ENCODE peak calls at places on chromosomes 1 and 21, in ten cellular contexts. E is CD8-positive, alpha-beta T cell; D is cardiac fibroblast; T is heart left ventricle; O is lower leg skin; W is BJ; F is IMR-90; A is brain microvascular endothelial cell; Y is PC-3; L is fibroblast of pulmonary artery. K is an unnamed sample.

GRCh38 chr1:209080170-209080781 is 503.2 kb upstream of the CAMK1G start:
- DNase-seq in A (no peak), Y (peak; percentile 77), O (no peak), W (peak; percentile 51), D (no peak), F (no peak), L (no peak), T (no peak), E (no peak), K (no peak)

GRCh38 chr21:30251781-30252180 is 31.0 kb downstream of the KRTAP24-1 start:
- DNase-seq in W (no peak), Y (peak; percentile 15), A (no peak), O (no peak), T (no peak), E (no peak), D (peak; percentile 17), F (no peak), L (no peak), K (no peak)

GRCh38 chr1:200090252-200091159 is 63.0 kb downstream of the NR5A2 start:
- DNase-seq in L (no peak), T (no peak), F (peak; percentile 8), D (no peak), O (no peak), E (no peak), W (no peak), Y (peak; percentile 66), A (peak; percentile 4), K (peak; percentile 6)

GRCh38 chr1:101310484-101310883 is 73.7 kb downstream of the S1PR1 start:
- DNase-seq in W (no peak), E (no peak), D (no peak), L (no peak), A (no peak), T (no peak), Y (no peak), O (no peak), F (no peak), K (no peak)

GRCh38 chr1:213821175-213821942 is 166.4 kb upstream of the PROX1 start:
- DNase-seq in T (no peak), F (no peak), W (no peak), Y (no peak), A (no peak), E (no peak), O (no peak), L (no peak), D (no peak), K (no peak)

GRCh38 chr1:172960454-172961208 is 90.1 kb downstream of the TNFSF18 start:
- DNase-seq in L (peak; percentile 45), A (no peak), F (peak; percentile 87), O (no peak), W (no peak), Y (peak; percentile 54), T (no peak), E (no peak), D (peak; percentile 44), K (peak; percentile 60)

GRCh38 chr1:11592752-11593151 is 61.5 kb downstream of the FBXO2 start:
- DNase-seq in D (no peak), E (no peak), O (no peak), T (no peak), Y (no peak), L (no peak), W (no peak), F (no peak), A (no peak), K (no peak)

GRCh38 chr1:209742409-209743144 is 13.3 kb upstream of the TRAF3IP3 start:
- DNase-seq in A (peak; percentile 72), E (no peak), F (peak; percentile 74), L (peak; percentile 82), D (peak; percentile 89), T (no peak), O (no peak), Y (no peak), W (no peak), K (peak; percentile 85)

DNA sequence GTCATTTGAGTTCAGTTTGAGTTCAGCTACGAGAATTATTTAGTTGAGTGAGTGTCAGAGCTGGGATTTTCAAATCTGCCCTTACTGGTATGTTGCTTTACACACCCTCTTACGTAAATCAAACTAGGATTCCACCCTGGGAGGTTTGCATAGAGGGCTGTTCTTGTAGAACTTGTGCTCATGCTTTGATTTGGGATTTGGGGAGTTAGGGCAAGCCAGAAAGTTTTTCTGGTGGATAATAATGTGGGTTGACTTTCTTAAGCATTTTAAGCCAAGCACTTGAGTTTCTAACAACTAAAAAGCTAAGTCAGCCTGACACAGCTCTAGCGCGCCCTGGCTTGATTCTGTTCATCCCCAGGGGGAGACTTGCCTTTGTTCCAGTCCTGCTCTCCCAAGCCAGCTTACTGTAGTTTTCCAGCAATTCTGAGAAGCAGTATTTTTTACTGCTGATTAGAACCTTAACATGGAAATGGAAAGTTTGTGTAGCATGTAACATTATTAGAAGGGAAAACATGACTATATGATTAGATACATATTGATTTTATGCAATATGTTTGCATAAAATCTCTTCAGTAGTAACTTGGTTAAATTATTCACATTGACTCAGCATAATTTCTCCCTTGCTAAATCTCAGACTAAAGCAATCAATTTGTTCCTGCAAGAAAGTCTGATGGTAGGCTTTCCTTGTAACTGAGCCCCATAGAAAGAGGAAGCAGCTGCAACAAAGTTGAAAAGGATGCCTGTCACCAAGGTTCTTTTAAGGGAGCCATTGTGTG is 11.1 kb upstream of the PGD start:
- DNase-seq in Y (peak; percentile 77), O (no peak), E (no peak), T (peak; percentile 61), W (no peak), A (peak; percentile 31), F (peak; percentile 82), L (peak; percentile 83), D (peak; percentile 66), K (peak; percentile 95)
- TF ChIP-seq CTCF in Y (no peak), O (no peak), E (no peak), T (no peak), W (peak; percentile 30), A (peak; percentile 44), F (peak; percentile 27), L (peak; percentile 14), D (no peak), K (peak; percentile 36)

GRCh38 chr1:34929853-34930701 is 627 bp upstream of the DLGAP3 start:
- DNase-seq in E (no peak), D (no peak), W (no peak), O (no peak), T (no peak), L (no peak), F (no peak), A (no peak), Y (no peak), K (no peak)

GRCh38 chr1:34928865-34929496 is 469 bp downstream of the DLGAP3 start:
- DNase-seq in W (no peak), F (no peak), D (no peak), Y (no peak), A (no peak), T (no peak), L (no peak), O (no peak), E (no peak), K (no peak)

GRCh38 chr1:34928066-34928864 is 1.2 kb downstream of the DLGAP3 start:
- DNase-seq in F (no peak), L (no peak), E (no peak), Y (no peak), D (no peak), A (no peak), T (no peak), W (no peak), O (no peak), K (no peak)

GRCh38 chr1:34930702-34931071 is 1.2 kb upstream of the DLGAP3 start:
- DNase-seq in O (no peak), Y (no peak), T (no peak), D (no peak), F (no peak), E (no peak), W (no peak), A (no peak), L (no peak), K (no peak)

GRCh38 chr1:34929497-34929852 is at the start of gene DLGAP3:
- DNase-seq in W (no peak), A (no peak), T (no peak), D (no peak), Y (no peak), F (no peak), L (no peak), E (no peak), O (no peak), K (no peak)
- H3K4me3 ChIP-seq in W (peak within 1 kb of the TSS; percentile 2), A (peak within 1 kb of the TSS; percentile 31), T (peak within 1 kb of the TSS; percentile 24), D (no peak within 1 kb of the TSS), Y (no peak within 1 kb of the TSS), F (peak within 1 kb of the TSS; percentile 37), L (no peak within 1 kb of the TSS), E (peak within 1 kb of the TSS; percentile 24), O (no peak within 1 kb of the TSS), K (no peak within 1 kb of the TSS)

DNA sequence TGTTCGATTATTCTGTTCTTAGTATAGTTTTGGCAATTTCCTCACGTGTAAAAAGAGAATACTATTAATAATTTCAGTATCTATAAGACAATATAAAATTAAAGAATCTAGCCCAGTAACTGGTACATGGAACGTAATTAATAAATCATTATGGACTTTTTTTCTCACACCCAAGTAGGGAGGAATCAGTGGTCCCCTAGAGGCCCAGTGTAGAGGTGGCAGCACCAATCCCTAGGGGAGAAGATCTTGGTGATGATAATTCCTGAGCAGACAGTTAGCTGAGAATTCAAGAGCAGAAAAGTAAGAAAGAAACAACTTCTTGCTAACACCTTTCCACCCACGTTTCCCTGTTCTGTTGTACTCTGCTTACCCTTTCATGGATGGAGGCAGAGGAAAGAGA is 19.7 kb upstream of the SELE start:
- DNase-seq in A (no peak), T (no peak), L (no peak), E (no peak), F (no peak), O (no peak), D (no peak), W (no peak), Y (no peak), K (no peak)
- TF ChIP-seq CTCF in A (no peak), T (no peak), L (no peak), E (no peak), F (no peak), O (no peak), D (no peak), W (peak; percentile 5), Y (peak; percentile 8), K (no peak)

GRCh38 chr1:93587354-93587753 is 94.3 kb downstream of the BCAR3 start:
- DNase-seq in E (no peak), Y (no peak), A (no peak), O (no peak), T (no peak), L (no peak), D (no peak), W (no peak), F (no peak), K (no peak)

GRCh38 chr1:93581917-93582850 is 99.5 kb downstream of the BCAR3 start:
- DNase-seq in T (no peak), O (no peak), L (no peak), D (no peak), A (no peak), Y (no peak), F (no peak), W (no peak), E (no peak), K (no peak)

GRCh38 chr1:93588206-93588605 is 93.4 kb downstream of the BCAR3 start:
- DNase-seq in O (no peak), W (no peak), L (peak; percentile 70), A (peak; percentile 63), D (peak; percentile 78), E (no peak), F (peak; percentile 54), T (no peak), Y (no peak), K (no peak)

GRCh38 chr1:93585059-93585966 is 96.3 kb downstream of the BCAR3 start:
- DNase-seq in D (peak; percentile 67), W (no peak), L (peak; percentile 76), T (peak; percentile 95), O (peak; percentile 54), E (no peak), A (peak; percentile 33), Y (peak; percentile 92), F (no peak), K (peak; percentile 74)

GRCh38 chr1:93584238-93585003 is 97.2 kb downstream of the BCAR3 start:
- DNase-seq in O (no peak), Y (no peak), F (no peak), T (no peak), D (no peak), E (no peak), A (no peak), W (no peak), L (no peak), K (peak; percentile 39)
- H3K4me3 ChIP-seq in O (no peak overlapping the region), Y (peak overlapping the region; percentile 16), F (no peak overlapping the region), T (no peak overlapping the region), D (no peak overlapping the region), E (no peak overlapping the region), A (no peak overlapping the region), W (no peak overlapping the region), L (no peak overlapping the region), K (no peak overlapping the region)

K was measured in fibroblast of the aortic adventitia.